ENCODE peak calls at places on chromosomes 6 and 20, in four cellular contexts. One of them, this sample, is unnamed.

GRCh38 chr6:139872635-139873034 is 498.2 kb upstream of the CITED2 start:
- DNase-seq in B cell: no peak
- DNase-seq in naive thymus-derived CD8-positive, alpha-beta T cell: no peak
- DNase-seq in GM03348: no peak
- DNase-seq in this sample: no peak

GRCh38 chr20:50645253-50646068 is 45.9 kb downstream of the RIPOR3 start:
- DNase-seq in B cell: no peak
- DNase-seq in naive thymus-derived CD8-positive, alpha-beta T cell: no peak
- DNase-seq in GM03348: peak
- DNase-seq in this sample: no peak

GRCh38 chr6:90343581-90343980 is 46.9 kb upstream of the BACH2 start:
- DNase-seq in B cell: no peak
- DNase-seq in naive thymus-derived CD8-positive, alpha-beta T cell: no peak
- DNase-seq in GM03348: no peak
- DNase-seq in this sample: no peak

GRCh38 chr20:22904411-22904810 is 130.7 kb upstream of the SSTR4 start:
- DNase-seq in B cell: no peak
- DNase-seq in naive thymus-derived CD8-positive, alpha-beta T cell: no peak
- DNase-seq in GM03348: peak
- DNase-seq in this sample: no peak

GRCh38 chr20:17014217-17014616 is 212.6 kb upstream of the PCSK2 start:
- DNase-seq in B cell: no peak
- DNase-seq in naive thymus-derived CD8-positive, alpha-beta T cell: no peak
- DNase-seq in GM03348: no peak
- DNase-seq in this sample: no peak

GRCh38 chr6:166540631-166541331 is 45.7 kb downstream of the RAMACL start:
- DNase-seq in B cell: peak
- DNase-seq in naive thymus-derived CD8-positive, alpha-beta T cell: peak
- DNase-seq in GM03348: no peak
- DNase-seq in this sample: no peak

GRCh38 chr6:11918021-11918738 is 93.9 kb upstream of the HIVEP1 start:
- DNase-seq in B cell: no peak
- DNase-seq in naive thymus-derived CD8-positive, alpha-beta T cell: no peak
- DNase-seq in GM03348: peak
- DNase-seq in this sample: no peak

GRCh38 chr6:12129523-12129922 is 117.4 kb downstream of the HIVEP1 start:
- DNase-seq in B cell: no peak
- DNase-seq in naive thymus-derived CD8-positive, alpha-beta T cell: no peak
- DNase-seq in GM03348: no peak
- DNase-seq in this sample: no peak

GRCh38 chr6:124535746-124536145 is 426.5 kb upstream of the RNF217 start:
- DNase-seq in B cell: no peak
- DNase-seq in naive thymus-derived CD8-positive, alpha-beta T cell: no peak
- DNase-seq in GM03348: no peak
- DNase-seq in this sample: no peak

GRCh38 chr20:50798650-50799049 is 3.8 kb downstream of the BCAS4 start:
- DNase-seq in B cell: no peak
- DNase-seq in naive thymus-derived CD8-positive, alpha-beta T cell: no peak
- DNase-seq in GM03348: no peak
- DNase-seq in this sample: no peak

GRCh38 chr6:147262943-147263342 is 58.7 kb downstream of the STXBP5 start:
- DNase-seq in B cell: no peak
- DNase-seq in naive thymus-derived CD8-positive, alpha-beta T cell: no peak
- DNase-seq in GM03348: no peak
- DNase-seq in this sample: no peak

GRCh38 chr20:4099905-4100675 is 84.7 kb upstream of the RNF24 start:
- DNase-seq in B cell: no peak
- DNase-seq in naive thymus-derived CD8-positive, alpha-beta T cell: no peak
- DNase-seq in GM03348: no peak
- DNase-seq in this sample: no peak

GRCh38 chr20:50136822-50137599 is 16.5 kb downstream of the PEDS1 start:
- DNase-seq in B cell: no peak
- DNase-seq in naive thymus-derived CD8-positive, alpha-beta T cell: no peak
- DNase-seq in GM03348: no peak
- DNase-seq in this sample: no peak

GRCh38 chr20:38173237-38174156 is 8.4 kb upstream of the TGM2 start:
- DNase-seq in B cell: no peak
- DNase-seq in naive thymus-derived CD8-positive, alpha-beta T cell: no peak
- DNase-seq in GM03348: peak
- DNase-seq in this sample: no peak

GRCh38 chr20:1462001-1462400 is 4.6 kb downstream of the NSFL1C start:
- DNase-seq in B cell: no peak
- DNase-seq in naive thymus-derived CD8-positive, alpha-beta T cell: no peak
- DNase-seq in GM03348: no peak
- DNase-seq in this sample: no peak

GRCh38 chr6:6661684-6662083 is 73.2 kb downstream of the LY86 start:
- DNase-seq in B cell: no peak
- DNase-seq in naive thymus-derived CD8-positive, alpha-beta T cell: no peak
- DNase-seq in GM03348: peak
- DNase-seq in this sample: no peak

GRCh38 chr6:125507987-125508655 is 206.4 kb upstream of the HDDC2 start:
- DNase-seq in B cell: no peak
- DNase-seq in naive thymus-derived CD8-positive, alpha-beta T cell: no peak
- DNase-seq in GM03348: no peak
- DNase-seq in this sample: no peak

GRCh38 chr6:5665173-5665572 is 341.6 kb downstream of the NRN1 start:
- DNase-seq in B cell: peak
- DNase-seq in naive thymus-derived CD8-positive, alpha-beta T cell: peak
- DNase-seq in GM03348: no peak
- DNase-seq in this sample: no peak

GRCh38 chr6:140441256-140441655 is 1066.8 kb upstream of the CITED2 start:
- DNase-seq in B cell: peak
- DNase-seq in naive thymus-derived CD8-positive, alpha-beta T cell: no peak
- DNase-seq in GM03348: peak
- DNase-seq in this sample: no peak

GRCh38 chr6:53347921-53348435 is 772 bp downstream of the ELOVL5 start:
- DNase-seq in B cell: peak
- DNase-seq in naive thymus-derived CD8-positive, alpha-beta T cell: peak
- DNase-seq in GM03348: peak
- DNase-seq in this sample: peak

GRCh38 chr6:116624036-116624805 is 7.9 kb downstream of the RSPH4A start:
- DNase-seq in B cell: no peak
- DNase-seq in naive thymus-derived CD8-positive, alpha-beta T cell: no peak
- DNase-seq in GM03348: no peak
- DNase-seq in this sample: no peak

GRCh38 chr6:89430563-89430962 is 2.4 kb upstream of the ANKRD6 start:
- DNase-seq in B cell: no peak
- DNase-seq in naive thymus-derived CD8-positive, alpha-beta T cell: no peak
- DNase-seq in GM03348: no peak
- DNase-seq in this sample: no peak

GRCh38 chr6:101706576-101706975 is 313.1 kb downstream of the GRIK2 start:
- DNase-seq in B cell: no peak
- DNase-seq in naive thymus-derived CD8-positive, alpha-beta T cell: no peak
- DNase-seq in GM03348: no peak
- DNase-seq in this sample: no peak

GRCh38 chr20:63312690-63313348 is 19.8 kb downstream of the COL20A1 start:
- DNase-seq in B cell: no peak
- DNase-seq in naive thymus-derived CD8-positive, alpha-beta T cell: no peak
- DNase-seq in GM03348: no peak
- DNase-seq in this sample: no peak

GRCh38 chr6:10409766-10410209 is 5.1 kb downstream of the TFAP2A start:
- DNase-seq in B cell: no peak
- DNase-seq in naive thymus-derived CD8-positive, alpha-beta T cell: no peak
- DNase-seq in GM03348: no peak
- DNase-seq in this sample: no peak

GRCh38 chr6:19477563-19477962 is 359.6 kb upstream of the ID4 start:
- DNase-seq in B cell: no peak
- DNase-seq in naive thymus-derived CD8-positive, alpha-beta T cell: no peak
- DNase-seq in GM03348: no peak
- DNase-seq in this sample: no peak

GRCh38 chr20:51811040-51811351 is 8.7 kb upstream of the SALL4 start:
- DNase-seq in B cell: no peak
- DNase-seq in naive thymus-derived CD8-positive, alpha-beta T cell: no peak
- DNase-seq in GM03348: no peak
- DNase-seq in this sample: no peak

GRCh38 chr20:24208652-24209051 is 220.1 kb upstream of the GGTLC1 start:
- DNase-seq in B cell: no peak
- DNase-seq in naive thymus-derived CD8-positive, alpha-beta T cell: no peak
- DNase-seq in GM03348: no peak
- DNase-seq in this sample: no peak

GRCh38 chr20:32672982-32673727 is 586 bp downstream of the C20orf203 start:
- DNase-seq in B cell: peak
- DNase-seq in naive thymus-derived CD8-positive, alpha-beta T cell: peak
- DNase-seq in GM03348: no peak
- DNase-seq in this sample: no peak

GRCh38 chr6:15953152-15953880 is 175.6 kb upstream of the MYLIP start:
- DNase-seq in B cell: no peak
- DNase-seq in naive thymus-derived CD8-positive, alpha-beta T cell: no peak
- DNase-seq in GM03348: peak
- DNase-seq in this sample: no peak

GRCh38 chr6:170038717-170039116 is 252.2 kb downstream of the DLL1 start:
- DNase-seq in B cell: no peak
- DNase-seq in naive thymus-derived CD8-positive, alpha-beta T cell: no peak
- DNase-seq in GM03348: no peak
- DNase-seq in this sample: no peak

GRCh38 chr6:16766043-16766521 is 4.8 kb upstream of the ATXN1 start:
- DNase-seq in B cell: no peak
- DNase-seq in naive thymus-derived CD8-positive, alpha-beta T cell: no peak
- DNase-seq in GM03348: peak
- DNase-seq in this sample: no peak

GRCh38 chr6:113073611-113074191 is 726.6 kb downstream of the RFPL4B start:
- DNase-seq in B cell: no peak
- DNase-seq in naive thymus-derived CD8-positive, alpha-beta T cell: no peak
- DNase-seq in GM03348: peak
- DNase-seq in this sample: no peak

GRCh38 chr6:135094403-135094821 is 39.8 kb upstream of the HBS1L start:
- DNase-seq in B cell: no peak
- DNase-seq in naive thymus-derived CD8-positive, alpha-beta T cell: peak
- DNase-seq in GM03348: no peak
- DNase-seq in this sample: no peak

This sample was measured in NCI-H1048.